ENCODE peak calls at places on chromosomes 1 and 21, in four cellular contexts. R is IMR-90, K is endothelial cell of umbilical vein, D is keratinocyte. F is an unnamed sample. For H3K9me1, the result is how much of the 10 kb centered on the place peaks cover.

GRCh38 chr21:36122977-36123376 is 11.9 kb upstream of the CBR3 start:
- DNase-seq in R (no peak), K (peak), D (no peak), F (no peak)

GRCh38 chr1:45953934-45954333 is 150.5 kb downstream of the MAST2 start:
- DNase-seq in R (peak), K (no peak), D (no peak), F (no peak)

GRCh38 chr1:34684246-34684645 is 70.6 kb upstream of the GJB5 start:
- DNase-seq in R (no peak), K (no peak), D (no peak), F (no peak)

GRCh38 chr21:15978158-15978805 is 248.5 kb downstream of the USP25 start:
- DNase-seq in R (peak), K (no peak), D (no peak), F (no peak)

GRCh38 chr1:51506537-51506936 is 12.5 kb downstream of the EPS15 start:
- DNase-seq in R (peak), K (peak), D (no peak), F (no peak)

GRCh38 chr1:59434336-59434735 is 137.4 kb downstream of the FGGY start:
- DNase-seq in R (no peak), K (no peak), D (no peak), F (no peak)

GRCh38 chr1:232591344-232591743 is 38.6 kb downstream of the SIPA1L2 start:
- DNase-seq in R (no peak), K (no peak), D (no peak), F (no peak)

GRCh38 chr1:54249798-54250497 is 50.0 kb downstream of the MRPL37 start:
- DNase-seq in R (peak), K (peak), D (no peak), F (no peak)

GRCh38 chr1:244050835-244051444 is at the start of gene ZBTB18:
- DNase-seq in R (peak), K (peak), D (no peak), F (no peak)

GRCh38 chr21:39444406-39445145 is 1.0 kb downstream of the LCA5L start:
- DNase-seq in R (peak), K (peak), D (peak), F (peak)

GRCh38 chr21:17976139-17976538 is 157.0 kb upstream of the C21orf91 start:
- DNase-seq in R (no peak), K (no peak), D (no peak), F (no peak)

GRCh38 chr1:32931760-32932159 is 30.6 kb upstream of the TMEM54 start:
- DNase-seq in R (no peak), K (no peak), D (no peak), F (no peak)

GRCh38 chr1:27382950-27383627 is at the start of gene CD164L2:
- DNase-seq in R (no peak), K (no peak), D (no peak), F (peak)

GRCh38 chr1:52825868-52826267 is 16.7 kb upstream of the ZYG11A start:
- DNase-seq in R (peak), K (peak), D (no peak), F (no peak)

GRCh38 chr1:225652726-225653462 is at the start of gene ENAH:
- DNase-seq in R (peak), K (peak), D (no peak), F (peak)

GRCh38 chr1:211493865-211494653 is 2.1 kb upstream of the RD3 start:
- DNase-seq in R (no peak), K (no peak), D (no peak), F (no peak)

GRCh38 chr21:31624961-31625491 is 34.5 kb upstream of the SOD1 start:
- DNase-seq in R (no peak), K (no peak), D (no peak), F (no peak)

GRCh38 chr1:184456189-184456588 is 69.4 kb downstream of the C1orf21 start:
- DNase-seq in R (no peak), K (no peak), D (no peak), F (no peak)
- H3K9me1 ChIP-seq in R (under half), K (under half), D (under half), F (under half)

DNA sequence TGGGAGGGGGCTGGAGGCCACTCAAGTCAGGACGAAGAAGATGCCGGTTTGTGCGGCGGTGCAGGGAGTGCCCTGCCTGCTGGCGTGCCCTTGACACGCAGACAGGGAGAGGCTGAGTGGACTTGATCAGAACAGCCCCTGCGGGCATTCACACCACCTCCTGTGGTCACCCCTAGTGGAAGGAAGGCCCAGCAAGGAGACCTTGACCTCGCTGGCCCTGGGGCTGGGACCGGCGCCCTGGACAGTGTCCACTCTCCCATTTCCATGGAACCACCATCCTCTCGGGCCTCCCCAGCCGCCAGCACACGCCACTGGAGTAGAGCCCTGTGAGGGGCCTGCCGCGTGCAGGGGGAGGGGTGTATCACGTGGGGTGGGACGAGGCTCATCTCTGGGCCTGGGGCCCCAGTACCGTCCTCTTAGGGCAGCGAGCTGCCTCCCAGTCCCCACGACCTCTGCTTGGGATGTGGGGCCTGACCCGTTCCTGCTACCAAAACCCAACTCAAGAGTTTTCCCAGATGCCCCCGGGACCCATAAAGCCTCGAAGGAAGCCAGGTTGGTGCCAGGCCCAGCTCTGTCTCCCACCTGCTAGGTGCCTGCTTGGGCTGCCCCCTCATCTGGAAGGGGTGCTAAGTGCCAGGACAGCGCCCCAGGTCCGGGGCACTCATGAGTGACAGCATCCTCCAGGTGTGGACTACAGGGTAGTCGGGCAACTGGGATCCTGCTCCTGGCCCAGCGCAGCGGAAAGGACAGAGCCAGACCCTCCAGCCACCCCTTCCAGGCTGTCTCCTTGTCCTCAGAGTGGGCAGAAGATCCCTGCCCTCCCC is 62.8 kb downstream of the SLX9 start:
- DNase-seq in R (no peak), K (no peak), D (no peak), F (no peak)
- H3K9me1 ChIP-seq in R (under half), K (under half), D (under half), F (under half)

GRCh38 chr1:155880251-155880650 is 20.9 kb downstream of the SYT11 start:
- DNase-seq in R (no peak), K (no peak), D (no peak), F (no peak)

GRCh38 chr1:155882766-155883165 is 23.4 kb downstream of the SYT11 start:
- DNase-seq in R (no peak), K (no peak), D (no peak), F (no peak)

GRCh38 chr1:155882235-155882634 is 22.9 kb downstream of the SYT11 start:
- DNase-seq in R (no peak), K (no peak), D (no peak), F (no peak)

GRCh38 chr1:155880856-155881255 is 21.5 kb downstream of the SYT11 start:
- DNase-seq in R (no peak), K (no peak), D (no peak), F (no peak)

DNA sequence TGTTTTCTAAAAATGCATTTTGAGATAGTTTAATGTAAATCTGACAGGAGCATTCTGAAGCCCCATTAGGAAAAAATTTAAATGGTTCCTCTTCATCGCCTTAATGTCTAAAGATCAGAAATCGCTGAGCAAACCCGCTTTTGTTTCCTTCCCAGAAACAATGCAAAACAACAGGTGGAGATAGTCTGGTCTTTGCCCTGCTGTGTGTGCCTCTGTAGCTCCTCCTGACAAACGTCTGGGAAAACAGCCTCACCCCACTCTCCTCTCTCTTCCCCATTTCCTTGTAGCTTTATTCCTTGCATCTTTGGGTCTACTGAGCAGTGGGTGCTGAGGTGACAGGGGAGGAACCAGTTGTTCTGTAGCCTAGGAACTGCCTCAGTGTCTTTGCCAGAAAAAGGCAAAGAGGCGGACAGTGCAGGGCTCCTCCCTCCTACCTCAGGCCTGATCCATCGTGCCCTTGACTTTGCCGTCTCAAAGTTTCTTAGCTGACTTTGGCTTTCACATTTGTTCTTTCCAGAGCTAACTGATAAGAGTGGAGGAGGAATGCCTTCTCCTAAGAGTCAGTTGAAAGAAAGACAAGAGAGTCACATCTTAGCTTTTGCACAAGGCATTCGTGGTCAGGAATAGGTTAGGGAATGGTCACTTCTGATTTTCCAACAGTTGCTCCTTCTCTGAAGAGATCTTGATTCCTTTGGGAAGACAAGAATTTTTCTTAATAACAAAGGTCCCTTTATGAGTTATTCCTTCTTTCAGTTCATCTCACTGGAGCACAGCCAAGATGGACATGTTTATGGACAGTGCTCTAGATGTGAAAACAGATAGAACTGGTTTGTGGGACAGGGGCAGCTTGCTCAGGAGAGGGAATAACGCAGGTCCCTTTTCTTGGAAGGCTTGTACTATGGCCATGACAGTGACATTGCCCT is 24.9 kb downstream of the SYT11 start:
- DNase-seq in R (peak), K (no peak), D (no peak), F (no peak)
- H3K9me1 ChIP-seq in R (under half), K (under half), D (under half), F (under half)

DNA sequence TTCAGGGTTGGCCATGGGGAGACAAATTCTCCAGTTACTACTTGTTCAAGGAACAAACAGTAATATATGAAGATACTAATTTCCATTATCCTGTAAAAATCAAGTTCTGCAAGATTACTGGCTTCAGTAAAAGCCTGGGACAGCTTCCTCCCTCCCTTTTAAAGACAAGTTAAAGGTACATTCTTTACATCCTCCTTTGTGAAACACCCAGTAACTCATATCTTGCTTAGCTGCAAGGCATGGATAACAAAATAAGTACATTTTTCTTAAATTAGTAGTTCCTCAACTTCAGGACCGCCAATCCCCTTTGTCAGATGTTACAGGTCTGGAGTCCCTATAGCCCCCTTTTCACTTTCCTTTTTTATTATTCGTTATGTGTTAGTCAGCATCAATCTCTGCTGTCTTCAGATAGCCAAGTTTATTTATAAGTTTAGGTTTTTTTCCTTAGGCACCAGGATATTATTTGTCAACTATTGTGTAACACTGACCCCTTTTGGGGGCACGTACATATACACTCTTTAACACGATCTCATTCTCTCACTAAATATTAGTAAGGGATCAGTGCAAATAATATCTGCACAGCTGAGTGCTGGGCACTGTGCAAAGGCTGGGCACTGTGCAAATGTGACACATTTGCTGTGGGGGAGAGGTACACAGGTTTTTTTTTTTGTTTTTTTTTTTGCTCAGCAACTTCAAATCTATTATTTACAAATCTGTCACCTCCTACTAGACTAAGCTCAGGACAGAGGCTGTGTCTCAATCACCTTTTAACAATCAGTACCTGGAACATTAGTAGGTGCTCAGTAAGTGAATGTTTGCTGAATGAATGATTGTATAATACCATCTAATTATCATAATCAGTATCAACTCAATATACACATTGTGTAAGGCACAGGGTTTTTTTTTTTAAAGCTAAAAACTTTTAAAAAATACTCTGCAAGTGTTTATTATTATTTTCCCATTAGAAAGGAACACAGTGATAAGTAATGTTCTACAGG is 9.6 kb downstream of the ERRFI1 start:
- DNase-seq in R (no peak), K (no peak), D (no peak), F (peak)
- H3K9me1 ChIP-seq in R (under half), K (under half), D (under half), F (under half)

GRCh38 chr21:20519076-20519475 is 479.1 kb upstream of the NCAM2 start:
- DNase-seq in R (no peak), K (no peak), D (no peak), F (no peak)
- H3K9me1 ChIP-seq in R (under half), K (under half), D (under half), F (under half)

GRCh38 chr1:108079550-108079949 is 114.6 kb upstream of the VAV3 start:
- DNase-seq in R (no peak), K (no peak), D (no peak), F (peak)

GRCh38 chr1:108080448-108080847 is 115.5 kb upstream of the VAV3 start:
- DNase-seq in R (no peak), K (no peak), D (no peak), F (no peak)

GRCh38 chr1:108075055-108075454 is 110.1 kb upstream of the VAV3 start:
- DNase-seq in R (no peak), K (no peak), D (no peak), F (no peak)

GRCh38 chr1:108082006-108082405 is 117.0 kb upstream of the VAV3 start:
- DNase-seq in R (no peak), K (no peak), D (no peak), F (no peak)

DNA sequence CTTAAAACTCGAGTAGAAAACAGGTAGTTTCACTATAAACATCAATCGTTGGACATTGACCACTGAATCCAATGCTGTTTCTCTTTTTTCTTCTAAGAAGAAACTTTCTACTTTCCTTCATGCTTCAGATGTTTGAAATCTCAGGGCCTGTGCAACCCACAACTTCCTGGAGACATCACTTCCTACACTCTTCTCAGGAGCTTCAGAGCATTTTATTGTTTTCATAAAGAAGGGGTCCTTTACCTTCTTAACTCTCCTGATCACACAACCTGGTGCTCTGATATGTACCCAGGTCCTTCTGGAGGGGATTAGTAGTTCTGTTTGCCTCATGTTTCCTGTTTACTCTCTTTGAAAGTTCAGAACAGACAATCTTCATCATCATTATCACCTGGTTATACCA is 113.0 kb upstream of the VAV3 start:
- DNase-seq in R (no peak), K (no peak), D (no peak), F (no peak)
- H3K9me1 ChIP-seq in R (under half), K (under half), D (under half), F (under half)